ENCODE peak calls at places on chromosomes 2 and 18, in ten cellular contexts. One of them, this sample, is unnamed.

GRCh38 chr2:26982102-26982742 is 11.8 kb downstream of the MAPRE3 start:
- DNase-seq in CD4-positive, CD25-positive, alpha-beta regulatory T cell: no peak
- DNase-seq in iPS DF 6.9: no peak
- DNase-seq in A549: peak; percentile 79
- DNase-seq in astrocyte: peak; percentile 37
- DNase-seq in naive thymus-derived CD4-positive, alpha-beta T cell: no peak
- DNase-seq in uterus: peak; percentile 50
- DNase-seq in IMR-90: peak; percentile 36
- DNase-seq in fibroblast of lung: peak; percentile 47
- DNase-seq in GM23338: peak; percentile 58
- DNase-seq in this sample: peak; percentile 19

GRCh38 chr2:149167941-149168340 is 129.4 kb downstream of the LYPD6B start:
- DNase-seq in uterus: no peak
- DNase-seq in iPS DF 6.9: no peak
- DNase-seq in A549: no peak
- DNase-seq in IMR-90: no peak
- DNase-seq in CD4-positive, CD25-positive, alpha-beta regulatory T cell: no peak
- DNase-seq in fibroblast of lung: no peak
- DNase-seq in astrocyte: no peak
- DNase-seq in GM23338: no peak
- DNase-seq in naive thymus-derived CD4-positive, alpha-beta T cell: no peak
- DNase-seq in this sample: no peak

GRCh38 chr18:47898055-47898454 is 32.4 kb downstream of the SMAD2 start:
- DNase-seq in iPS DF 6.9: no peak
- DNase-seq in uterus: no peak
- DNase-seq in A549: no peak
- DNase-seq in naive thymus-derived CD4-positive, alpha-beta T cell: no peak
- DNase-seq in IMR-90: no peak
- DNase-seq in fibroblast of lung: no peak
- DNase-seq in GM23338: no peak
- DNase-seq in astrocyte: no peak
- DNase-seq in CD4-positive, CD25-positive, alpha-beta regulatory T cell: no peak
- DNase-seq in this sample: no peak

GRCh38 chr2:211822686-211823335 is 715.8 kb downstream of the ERBB4 start:
- DNase-seq in CD4-positive, CD25-positive, alpha-beta regulatory T cell: no peak
- DNase-seq in uterus: no peak
- DNase-seq in GM23338: no peak
- DNase-seq in A549: no peak
- DNase-seq in IMR-90: no peak
- DNase-seq in fibroblast of lung: peak; percentile 32
- DNase-seq in iPS DF 6.9: no peak
- DNase-seq in naive thymus-derived CD4-positive, alpha-beta T cell: no peak
- DNase-seq in astrocyte: peak; percentile 12
- DNase-seq in this sample: peak; percentile 34

GRCh38 chr2:113111121-113111520 is 16.3 kb upstream of the IL1RN start:
- DNase-seq in CD4-positive, CD25-positive, alpha-beta regulatory T cell: no peak
- DNase-seq in astrocyte: no peak
- DNase-seq in GM23338: no peak
- DNase-seq in IMR-90: no peak
- DNase-seq in A549: no peak
- DNase-seq in naive thymus-derived CD4-positive, alpha-beta T cell: no peak
- DNase-seq in fibroblast of lung: no peak
- DNase-seq in iPS DF 6.9: no peak
- DNase-seq in uterus: no peak
- DNase-seq in this sample: no peak

GRCh38 chr2:118014492-118014824 is 588 bp upstream of the CCDC93 start:
- DNase-seq in iPS DF 6.9: no peak
- DNase-seq in A549: peak; percentile 25
- DNase-seq in naive thymus-derived CD4-positive, alpha-beta T cell: no peak
- DNase-seq in astrocyte: no peak
- DNase-seq in uterus: no peak
- DNase-seq in CD4-positive, CD25-positive, alpha-beta regulatory T cell: no peak
- DNase-seq in fibroblast of lung: no peak
- DNase-seq in IMR-90: no peak
- DNase-seq in GM23338: peak; percentile 22
- DNase-seq in this sample: peak; percentile 1

GRCh38 chr2:135265960-135266490 is 213.9 kb downstream of the RAB3GAP1 start:
- DNase-seq in uterus: no peak
- DNase-seq in IMR-90: no peak
- DNase-seq in CD4-positive, CD25-positive, alpha-beta regulatory T cell: no peak
- DNase-seq in fibroblast of lung: no peak
- DNase-seq in GM23338: peak; percentile 4
- DNase-seq in A549: no peak
- DNase-seq in astrocyte: no peak
- DNase-seq in iPS DF 6.9: no peak
- DNase-seq in naive thymus-derived CD4-positive, alpha-beta T cell: no peak
- DNase-seq in this sample: no peak

GRCh38 chr2:32553829-32554432 is 73.9 kb upstream of the TTC27 start:
- DNase-seq in CD4-positive, CD25-positive, alpha-beta regulatory T cell: no peak
- DNase-seq in GM23338: peak; percentile 58
- DNase-seq in fibroblast of lung: peak; percentile 39
- DNase-seq in uterus: no peak
- DNase-seq in iPS DF 6.9: no peak
- DNase-seq in naive thymus-derived CD4-positive, alpha-beta T cell: peak; percentile 24
- DNase-seq in IMR-90: peak; percentile 61
- DNase-seq in A549: peak; percentile 54
- DNase-seq in astrocyte: peak; percentile 22
- DNase-seq in this sample: no peak

GRCh38 chr2:13201924-13202323 is 485.2 kb downstream of the TRIB2 start:
- DNase-seq in GM23338: peak; percentile 13
- DNase-seq in CD4-positive, CD25-positive, alpha-beta regulatory T cell: no peak
- DNase-seq in A549: no peak
- DNase-seq in IMR-90: no peak
- DNase-seq in iPS DF 6.9: no peak
- DNase-seq in fibroblast of lung: peak; percentile 8
- DNase-seq in astrocyte: peak; percentile 1
- DNase-seq in naive thymus-derived CD4-positive, alpha-beta T cell: no peak
- DNase-seq in uterus: no peak
- DNase-seq in this sample: no peak

GRCh38 chr2:182426082-182426914 is 538 bp downstream of the PDE1A start:
- DNase-seq in IMR-90: peak; percentile 57
- DNase-seq in naive thymus-derived CD4-positive, alpha-beta T cell: no peak
- DNase-seq in uterus: peak; percentile 21
- DNase-seq in A549: no peak
- DNase-seq in iPS DF 6.9: no peak
- DNase-seq in CD4-positive, CD25-positive, alpha-beta regulatory T cell: no peak
- DNase-seq in GM23338: no peak
- DNase-seq in astrocyte: no peak
- DNase-seq in fibroblast of lung: peak; percentile 19
- DNase-seq in this sample: no peak

GRCh38 chr2:241702405-241703127 is 727 bp downstream of the ING5 start:
- DNase-seq in iPS DF 6.9: no peak
- DNase-seq in naive thymus-derived CD4-positive, alpha-beta T cell: peak; percentile 92
- DNase-seq in CD4-positive, CD25-positive, alpha-beta regulatory T cell: peak; percentile 82
- DNase-seq in A549: peak; percentile 80
- DNase-seq in IMR-90: peak; percentile 52
- DNase-seq in uterus: no peak
- DNase-seq in astrocyte: peak; percentile 42
- DNase-seq in GM23338: peak; percentile 92
- DNase-seq in fibroblast of lung: peak; percentile 69
- DNase-seq in this sample: peak; percentile 70

GRCh38 chr2:16773080-16773713 is 107.6 kb upstream of the CYRIA start:
- DNase-seq in A549: peak; percentile 31
- DNase-seq in fibroblast of lung: peak; percentile 51
- DNase-seq in iPS DF 6.9: peak; percentile 39
- DNase-seq in naive thymus-derived CD4-positive, alpha-beta T cell: no peak
- DNase-seq in IMR-90: peak; percentile 42
- DNase-seq in uterus: no peak
- DNase-seq in astrocyte: peak; percentile 49
- DNase-seq in GM23338: peak; percentile 78
- DNase-seq in CD4-positive, CD25-positive, alpha-beta regulatory T cell: no peak
- DNase-seq in this sample: no peak

GRCh38 chr18:29531746-29532145 is 1354.8 kb upstream of the CDH2 start:
- DNase-seq in fibroblast of lung: peak; percentile 12
- DNase-seq in naive thymus-derived CD4-positive, alpha-beta T cell: no peak
- DNase-seq in GM23338: no peak
- DNase-seq in A549: no peak
- DNase-seq in IMR-90: no peak
- DNase-seq in iPS DF 6.9: no peak
- DNase-seq in astrocyte: peak; percentile 1
- DNase-seq in CD4-positive, CD25-positive, alpha-beta regulatory T cell: no peak
- DNase-seq in uterus: no peak
- DNase-seq in this sample: peak; percentile 7

GRCh38 chr2:207227062-207227748 is 61.5 kb upstream of the KLF7 start:
- DNase-seq in fibroblast of lung: peak; percentile 57
- DNase-seq in uterus: peak; percentile 40
- DNase-seq in CD4-positive, CD25-positive, alpha-beta regulatory T cell: no peak
- DNase-seq in A549: no peak
- DNase-seq in IMR-90: peak; percentile 39
- DNase-seq in naive thymus-derived CD4-positive, alpha-beta T cell: no peak
- DNase-seq in iPS DF 6.9: peak; percentile 33
- DNase-seq in astrocyte: peak; percentile 41
- DNase-seq in GM23338: peak; percentile 87
- DNase-seq in this sample: no peak

GRCh38 chr2:132438650-132439030 is 22.0 kb downstream of the GPR39 start:
- DNase-seq in astrocyte: peak; percentile 86
- DNase-seq in uterus: no peak
- DNase-seq in iPS DF 6.9: no peak
- DNase-seq in A549: peak; percentile 82
- DNase-seq in fibroblast of lung: peak; percentile 89
- DNase-seq in GM23338: no peak
- DNase-seq in IMR-90: peak; percentile 97
- DNase-seq in naive thymus-derived CD4-positive, alpha-beta T cell: no peak
- DNase-seq in CD4-positive, CD25-positive, alpha-beta regulatory T cell: no peak
- DNase-seq in this sample: peak; percentile 97

GRCh38 chr2:110690345-110690965 is 12.6 kb upstream of the BUB1 start:
- DNase-seq in IMR-90: no peak
- DNase-seq in CD4-positive, CD25-positive, alpha-beta regulatory T cell: no peak
- DNase-seq in iPS DF 6.9: no peak
- DNase-seq in GM23338: no peak
- DNase-seq in astrocyte: no peak
- DNase-seq in A549: no peak
- DNase-seq in fibroblast of lung: no peak
- DNase-seq in naive thymus-derived CD4-positive, alpha-beta T cell: no peak
- DNase-seq in uterus: no peak
- DNase-seq in this sample: no peak

GRCh38 chr18:63266888-63267790 is 52.4 kb downstream of the BCL2 start:
- DNase-seq in astrocyte: no peak
- DNase-seq in IMR-90: no peak
- DNase-seq in fibroblast of lung: no peak
- DNase-seq in uterus: no peak
- DNase-seq in GM23338: no peak
- DNase-seq in naive thymus-derived CD4-positive, alpha-beta T cell: no peak
- DNase-seq in A549: no peak
- DNase-seq in iPS DF 6.9: no peak
- DNase-seq in CD4-positive, CD25-positive, alpha-beta regulatory T cell: no peak
- DNase-seq in this sample: no peak

DNA sequence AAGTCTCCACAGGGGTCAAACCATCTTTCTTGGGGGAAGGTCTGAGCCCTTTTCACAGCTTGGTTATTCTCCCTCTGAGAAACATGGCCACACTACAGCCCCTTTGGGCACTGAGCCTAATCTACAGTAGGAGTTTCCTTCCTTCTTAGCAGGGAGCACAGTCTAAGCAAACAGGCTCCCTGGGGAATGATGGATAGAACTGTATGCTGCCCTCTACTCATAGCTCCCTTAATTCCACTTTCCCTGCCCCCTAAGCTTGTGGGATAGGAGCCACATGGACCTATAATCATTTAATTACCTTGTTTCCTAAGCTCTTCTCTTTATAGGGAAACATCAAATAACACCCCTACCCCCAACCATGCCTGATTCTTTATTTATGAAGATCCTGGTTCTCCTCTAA is 442.1 kb upstream of the MEX3C start:
- DNase-seq in naive thymus-derived CD4-positive, alpha-beta T cell: no peak
- DNase-seq in fibroblast of lung: no peak
- DNase-seq in astrocyte: no peak
- DNase-seq in uterus: no peak
- DNase-seq in IMR-90: no peak
- DNase-seq in iPS DF 6.9: no peak
- DNase-seq in A549: no peak
- DNase-seq in CD4-positive, CD25-positive, alpha-beta regulatory T cell: no peak
- DNase-seq in GM23338: no peak
- DNase-seq in this sample: no peak
- H3K27ac ChIP-seq in naive thymus-derived CD4-positive, alpha-beta T cell: no peak overlapping the region
- H3K27ac ChIP-seq in fibroblast of lung: no peak overlapping the region
- H3K27ac ChIP-seq in astrocyte: no peak overlapping the region
- H3K27ac ChIP-seq in uterus: no peak overlapping the region
- H3K27ac ChIP-seq in IMR-90: no peak overlapping the region
- H3K27ac ChIP-seq in iPS DF 6.9: no peak overlapping the region
- H3K27ac ChIP-seq in A549: no peak overlapping the region
- H3K27ac ChIP-seq in CD4-positive, CD25-positive, alpha-beta regulatory T cell: no peak overlapping the region
- H3K27ac ChIP-seq in GM23338: no peak overlapping the region
- H3K27ac ChIP-seq in this sample: no peak overlapping the region

GRCh38 chr18:59696311-59697235 is 650 bp downstream of the CCBE1 start:
- DNase-seq in uterus: peak; percentile 17
- DNase-seq in fibroblast of lung: peak; percentile 67
- DNase-seq in A549: no peak
- DNase-seq in CD4-positive, CD25-positive, alpha-beta regulatory T cell: no peak
- DNase-seq in naive thymus-derived CD4-positive, alpha-beta T cell: no peak
- DNase-seq in GM23338: peak; percentile 81
- DNase-seq in IMR-90: peak; percentile 59
- DNase-seq in astrocyte: peak; percentile 59
- DNase-seq in iPS DF 6.9: no peak
- DNase-seq in this sample: peak; percentile 74
- H3K27ac ChIP-seq in uterus: peak overlapping the region; percentile 40
- H3K27ac ChIP-seq in fibroblast of lung: peak overlapping the region; percentile 92
- H3K27ac ChIP-seq in A549: peak overlapping the region; percentile 87
- H3K27ac ChIP-seq in CD4-positive, CD25-positive, alpha-beta regulatory T cell: no peak overlapping the region
- H3K27ac ChIP-seq in naive thymus-derived CD4-positive, alpha-beta T cell: no peak overlapping the region
- H3K27ac ChIP-seq in GM23338: no peak overlapping the region
- H3K27ac ChIP-seq in IMR-90: peak overlapping the region; percentile 63
- H3K27ac ChIP-seq in astrocyte: peak overlapping the region; percentile 21
- H3K27ac ChIP-seq in iPS DF 6.9: no peak overlapping the region
- H3K27ac ChIP-seq in this sample: peak overlapping the region; percentile 34

DNA sequence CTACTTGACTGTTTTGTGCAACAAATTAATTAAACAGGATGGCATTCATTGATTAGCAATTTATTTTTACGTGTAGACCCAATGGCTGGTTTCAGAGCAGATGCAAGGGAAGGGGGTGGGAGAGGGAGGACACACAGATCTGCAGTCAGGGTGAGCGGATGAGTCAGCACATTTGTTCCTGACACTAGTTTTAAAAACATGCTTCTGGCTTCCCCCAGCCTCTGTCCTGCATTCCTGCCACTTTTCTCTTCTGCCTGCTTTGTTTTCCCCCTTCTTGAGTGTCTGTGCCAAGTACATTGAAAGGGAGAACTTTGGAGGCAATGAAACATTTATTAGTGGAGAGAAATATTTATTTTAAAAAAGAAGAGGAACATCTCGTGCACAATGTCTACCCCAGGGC is 52.1 kb downstream of the NRP2 start:
- DNase-seq in naive thymus-derived CD4-positive, alpha-beta T cell: no peak
- DNase-seq in astrocyte: peak; percentile 85
- DNase-seq in IMR-90: peak; percentile 90
- DNase-seq in fibroblast of lung: peak; percentile 90
- DNase-seq in A549: no peak
- DNase-seq in CD4-positive, CD25-positive, alpha-beta regulatory T cell: no peak
- DNase-seq in uterus: no peak
- DNase-seq in iPS DF 6.9: no peak
- DNase-seq in GM23338: peak; percentile 73
- DNase-seq in this sample: peak; percentile 16
- H3K27ac ChIP-seq in naive thymus-derived CD4-positive, alpha-beta T cell: no peak overlapping the region
- H3K27ac ChIP-seq in astrocyte: peak overlapping the region; percentile 59
- H3K27ac ChIP-seq in IMR-90: peak overlapping the region; percentile 75
- H3K27ac ChIP-seq in fibroblast of lung: no peak overlapping the region
- H3K27ac ChIP-seq in A549: peak overlapping the region; percentile 90
- H3K27ac ChIP-seq in CD4-positive, CD25-positive, alpha-beta regulatory T cell: no peak overlapping the region
- H3K27ac ChIP-seq in uterus: peak overlapping the region; percentile 91
- H3K27ac ChIP-seq in iPS DF 6.9: no peak overlapping the region
- H3K27ac ChIP-seq in GM23338: peak overlapping the region; percentile 84
- H3K27ac ChIP-seq in this sample: no peak overlapping the region

GRCh38 chr2:95013726-95014125 is 11.8 kb upstream of the MAL start:
- DNase-seq in astrocyte: no peak
- DNase-seq in uterus: no peak
- DNase-seq in CD4-positive, CD25-positive, alpha-beta regulatory T cell: no peak
- DNase-seq in naive thymus-derived CD4-positive, alpha-beta T cell: no peak
- DNase-seq in iPS DF 6.9: no peak
- DNase-seq in GM23338: no peak
- DNase-seq in A549: no peak
- DNase-seq in fibroblast of lung: no peak
- DNase-seq in IMR-90: no peak
- DNase-seq in this sample: no peak
- H3K27ac ChIP-seq in astrocyte: no peak overlapping the region
- H3K27ac ChIP-seq in uterus: no peak overlapping the region
- H3K27ac ChIP-seq in CD4-positive, CD25-positive, alpha-beta regulatory T cell: no peak overlapping the region
- H3K27ac ChIP-seq in naive thymus-derived CD4-positive, alpha-beta T cell: no peak overlapping the region
- H3K27ac ChIP-seq in iPS DF 6.9: no peak overlapping the region
- H3K27ac ChIP-seq in GM23338: no peak overlapping the region
- H3K27ac ChIP-seq in A549: no peak overlapping the region
- H3K27ac ChIP-seq in fibroblast of lung: no peak overlapping the region
- H3K27ac ChIP-seq in IMR-90: no peak overlapping the region
- H3K27ac ChIP-seq in this sample: no peak overlapping the region

This sample was measured in foreskin keratinocyte.